ENCODE peak calls at places on chromosomes 7 and 10, in nine cellular contexts. P is adrenal gland, L is endothelial cell, Y is AG09309, E is IMR-90, G is BE2C, X is omental fat pad, V is CD14-positive monocyte, O is heart left ventricle. C is an unnamed sample.
A peak's percentile ranks its signal among the peaks of the same experiment; 100 is the strongest.

GRCh38 chr7:17625038-17625437 is 315.3 kb downstream of the SNX13 start:
- DNase-seq in P (no peak), L (no peak), Y (peak; percentile 81), E (peak; percentile 95), G (no peak), X (no peak), V (no peak), O (no peak), C (no peak)

GRCh38 chr10:43045631-43046287 is 31.1 kb upstream of the RET start:
- DNase-seq in P (no peak), L (no peak), Y (no peak), E (no peak), G (no peak), X (peak; percentile 5), V (peak; percentile 42), O (no peak), C (no peak)

GRCh38 chr10:70404906-70405824 is 1.2 kb downstream of the EIF4EBP2 start:
- DNase-seq in P (peak; percentile 95), L (peak; percentile 39), Y (peak; percentile 96), E (peak; percentile 96), G (peak; percentile 41), X (peak; percentile 57), V (peak; percentile 70), O (peak; percentile 86), C (peak; percentile 54)

GRCh38 chr10:7408494-7409044 is 2.3 kb downstream of the SFMBT2 start:
- DNase-seq in P (peak; percentile 80), L (peak; percentile 80), Y (no peak), E (peak; percentile 17), G (peak; percentile 80), X (no peak), V (no peak), O (peak; percentile 82), C (peak; percentile 63)

GRCh38 chr10:5103481-5103880 is 9.3 kb downstream of the AKR1C3 start:
- DNase-seq in P (no peak), L (no peak), Y (no peak), E (no peak), G (no peak), X (no peak), V (no peak), O (no peak), C (no peak)

GRCh38 chr7:158015403-158016116 is 572.1 kb downstream of the PTPRN2 start:
- DNase-seq in P (no peak), L (no peak), Y (no peak), E (no peak), G (no peak), X (no peak), V (no peak), O (no peak), C (no peak)

GRCh38 chr10:93403741-93404354 is 78.3 kb downstream of the MYOF start:
- DNase-seq in P (no peak), L (no peak), Y (no peak), E (no peak), G (no peak), X (no peak), V (no peak), O (no peak), C (no peak)

GRCh38 chr10:106136175-106136574 is 1028.3 kb downstream of the SORCS1 start:
- DNase-seq in P (no peak), L (no peak), Y (no peak), E (no peak), G (no peak), X (no peak), V (no peak), O (no peak), C (no peak)

GRCh38 chr7:50304158-50304910 is at the start of gene IKZF1:
- DNase-seq in P (peak; percentile 75), L (peak; percentile 53), Y (no peak), E (no peak), G (no peak), X (no peak), V (peak; percentile 88), O (peak; percentile 77), C (peak; percentile 66)

GRCh38 chr7:50303082-50303893 is 1.2 kb upstream of the IKZF1 start:
- DNase-seq in P (no peak), L (no peak), Y (no peak), E (no peak), G (no peak), X (no peak), V (no peak), O (no peak), C (no peak)

GRCh38 chr7:50300336-50300735 is 4.2 kb upstream of the IKZF1 start:
- DNase-seq in P (no peak), L (no peak), Y (no peak), E (no peak), G (no peak), X (no peak), V (no peak), O (no peak), C (no peak)

GRCh38 chr7:50303894-50304157 is 690 bp upstream of the IKZF1 start:
- DNase-seq in P (no peak), L (no peak), Y (no peak), E (no peak), G (no peak), X (no peak), V (no peak), O (no peak), C (no peak)

DNA sequence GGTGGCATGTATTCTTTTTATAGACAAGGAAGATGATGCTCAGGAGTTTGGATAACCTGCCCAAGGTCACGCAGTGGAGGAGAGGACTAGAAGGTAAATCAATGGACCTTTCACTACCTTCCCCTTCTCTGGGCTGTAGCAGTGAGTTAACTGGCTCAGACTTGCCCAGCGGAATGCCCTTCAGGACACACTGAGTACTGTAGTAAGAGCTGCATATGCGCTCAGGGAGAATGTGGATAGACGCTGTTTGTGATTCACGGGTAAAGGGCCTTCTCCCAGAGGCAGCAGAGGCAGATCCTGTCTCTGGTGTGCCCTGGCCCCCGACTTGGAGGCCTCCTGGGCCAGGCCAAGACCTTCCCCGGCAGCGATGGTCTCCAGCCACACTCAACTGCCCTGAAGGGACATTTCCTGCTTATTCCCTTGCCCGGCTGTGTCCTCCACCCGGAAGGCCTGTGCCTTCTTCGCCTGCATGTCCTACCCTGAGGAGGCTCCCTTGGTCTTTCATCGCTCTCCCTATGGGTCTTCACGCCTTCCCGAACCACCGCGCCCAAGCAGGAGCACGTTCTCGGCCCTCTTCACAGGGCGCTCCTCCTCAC is 1.9 kb upstream of the IKZF1 start:
- DNase-seq in P (no peak), L (no peak), Y (no peak), E (no peak), G (no peak), X (no peak), V (no peak), O (no peak), C (no peak)
- TF ChIP-seq CTCF in P (no peak), L (no peak), Y (no peak), E (no peak), G (no peak), X (no peak), V (no peak), O (no peak), C (no peak)

GRCh38 chr10:100007239-100008141 is 2.3 kb downstream of the DNMBP start:
- DNase-seq in P (no peak), L (no peak), Y (no peak), E (no peak), G (no peak), X (no peak), V (no peak), O (no peak), C (no peak)

GRCh38 chr10:100009793-100010676 is at the start of gene DNMBP:
- DNase-seq in P (peak; percentile 83), L (peak; percentile 88), Y (no peak), E (peak; percentile 79), G (peak; percentile 90), X (peak; percentile 35), V (peak; percentile 68), O (peak; percentile 94), C (peak; percentile 87)

GRCh38 chr10:100008142-100008522 is 1.6 kb downstream of the DNMBP start:
- DNase-seq in P (peak; percentile 59), L (no peak), Y (no peak), E (peak; percentile 84), G (no peak), X (no peak), V (no peak), O (no peak), C (no peak)

GRCh38 chr10:100008708-100009282 is 952 bp downstream of the DNMBP start:
- DNase-seq in P (no peak), L (no peak), Y (no peak), E (no peak), G (no peak), X (no peak), V (no peak), O (no peak), C (no peak)

DNA sequence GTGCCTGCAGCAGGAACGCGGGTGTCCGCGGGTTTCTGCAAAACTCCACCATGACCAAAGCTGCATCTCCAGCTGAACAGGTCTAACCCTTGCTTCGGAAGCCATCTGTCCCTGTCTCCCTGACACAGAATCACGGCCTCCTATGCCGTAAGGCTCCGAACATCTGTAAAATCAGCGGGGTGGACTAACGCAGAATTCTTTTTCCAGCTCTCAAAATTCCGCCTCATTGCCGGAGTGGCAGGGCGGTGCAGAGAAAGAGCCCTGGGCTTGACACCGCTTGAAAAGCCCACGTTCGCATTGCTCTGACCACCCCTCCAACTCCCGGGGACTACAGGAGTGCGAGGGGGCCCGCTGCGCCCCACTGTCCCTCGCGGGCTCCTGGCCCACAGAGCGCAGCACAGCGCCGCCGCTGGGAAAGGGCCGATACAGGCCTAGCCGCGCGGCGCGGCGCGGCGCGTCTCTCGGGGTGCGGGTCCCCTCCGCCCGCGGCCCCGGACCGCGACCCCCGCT is 409 bp downstream of the DNMBP start:
- DNase-seq in P (peak; percentile 63), L (peak; percentile 9), Y (no peak), E (no peak), G (peak; percentile 70), X (no peak), V (no peak), O (no peak), C (peak; percentile 15)
- TF ChIP-seq CTCF in P (no peak), L (no peak), Y (peak; percentile 55), E (peak; percentile 50), G (peak; percentile 42), X (no peak), V (peak; percentile 60), O (peak; percentile 25), C (peak; percentile 2)

DNA sequence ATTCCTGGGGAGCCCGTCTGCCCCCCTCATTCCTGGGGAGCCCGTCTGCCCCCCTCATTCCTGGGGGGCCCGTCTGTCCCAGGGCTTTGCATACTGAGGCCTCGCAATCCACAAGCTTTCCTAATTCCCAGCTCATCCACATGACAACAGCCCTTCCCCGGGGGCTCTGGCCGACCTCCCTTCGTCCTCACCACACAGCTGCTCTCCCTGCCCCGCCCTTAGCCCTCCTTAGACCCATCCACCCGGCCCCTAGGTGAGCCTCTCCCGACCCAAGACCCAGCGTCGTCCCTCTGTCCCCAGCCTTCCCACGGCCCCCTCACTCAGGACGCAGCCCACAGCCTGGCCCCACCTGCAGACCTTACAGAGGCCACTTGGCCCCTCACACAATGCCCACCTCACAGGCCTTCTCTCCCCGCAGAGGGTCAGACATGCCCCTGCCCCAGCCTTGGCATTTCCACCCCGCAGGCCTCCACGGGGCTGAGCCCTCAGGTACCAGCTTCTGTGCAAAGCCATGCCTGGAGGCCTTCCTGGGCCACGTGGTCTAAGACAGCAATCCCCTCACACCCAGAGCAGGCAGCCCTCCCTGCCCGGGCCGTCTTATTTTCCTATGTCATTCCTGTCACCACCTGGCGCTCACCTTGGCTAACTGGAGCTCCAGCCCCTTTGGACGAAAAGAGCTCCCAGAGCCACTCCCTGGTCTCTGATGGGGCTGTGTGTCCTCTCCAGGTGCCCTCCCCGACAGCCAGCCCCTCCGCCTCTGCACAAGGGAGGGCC is 3.5 kb upstream of the FAM20C start:
- DNase-seq in P (no peak), L (no peak), Y (no peak), E (no peak), G (no peak), X (no peak), V (no peak), O (no peak), C (no peak)
- TF ChIP-seq CTCF in P (no peak), L (no peak), Y (no peak), E (no peak), G (no peak), X (no peak), V (no peak), O (no peak), C (no peak)

GRCh38 chr7:56092789-56093531 is at the start of gene PHKG1:
- DNase-seq in P (peak; percentile 95), L (no peak), Y (peak; percentile 72), E (peak; percentile 81), G (peak; percentile 76), X (no peak), V (no peak), O (peak; percentile 90), C (no peak)
- TF ChIP-seq CTCF in P (peak; percentile 18), L (no peak), Y (peak; percentile 77), E (peak; percentile 27), G (peak; percentile 60), X (no peak), V (no peak), O (peak; percentile 68), C (no peak)

C was measured in activated CD8-positive, alpha-beta T cell treated with anti-CD3 and anti-CD28 coated beads for 36 hours.